ENCODE peak calls at places on chromosome 21, in four cellular contexts. T is dorsolateral prefrontal cortex, K is astrocyte, G is AG10803. E is an unnamed sample.

GRCh38 chr21:36235058-36235582 is 78.5 kb downstream of the DOP1B start:
- DNase-seq in G (no peak), T (no peak), K (no peak), E (peak; percentile 6)

GRCh38 chr21:38434913-38435533 is 63.3 kb downstream of the ERG start:
- DNase-seq in G (peak; percentile 33), K (peak; percentile 82), T (no peak), E (peak; percentile 56)

GRCh38 chr21:31725202-31725840 is 6.6 kb downstream of the SCAF4 start:
- DNase-seq in G (no peak), K (no peak), T (no peak), E (no peak)

GRCh38 chr21:27026501-27026900 is 59.6 kb upstream of the ADAMTS5 start:
- DNase-seq in K (no peak), T (no peak), G (peak; percentile 17), E (no peak)

GRCh38 chr21:27047331-27048314 is 80.7 kb upstream of the ADAMTS5 start:
- DNase-seq in K (no peak), G (peak; percentile 56), T (no peak), E (peak; percentile 38)

GRCh38 chr21:18493420-18493819 is 89.8 kb upstream of the TMPRSS15 start:
- DNase-seq in K (peak; percentile 87), T (no peak), G (no peak), E (peak; percentile 28)

GRCh38 chr21:19853061-19853460 is 1145.1 kb upstream of the NCAM2 start:
- DNase-seq in K (no peak), T (peak; percentile 42), G (no peak), E (no peak)

GRCh38 chr21:39612233-39613028 is at the start of gene B3GALT5:
- DNase-seq in K (peak; percentile 60), T (no peak), G (peak; percentile 30), E (no peak)

GRCh38 chr21:34593423-34593822 is 21.5 kb downstream of the RCAN1 start:
- DNase-seq in K (no peak), G (no peak), T (no peak), E (no peak)

GRCh38 chr21:35994605-35995004 is 65.7 kb downstream of the SETD4 start:
- DNase-seq in K (no peak), G (no peak), T (no peak), E (no peak)

GRCh38 chr21:36147891-36148290 is 8.7 kb upstream of the DOP1B start:
- DNase-seq in G (no peak), T (no peak), K (no peak), E (no peak)

GRCh38 chr21:29258626-29259335 is 39.9 kb upstream of the BACH1 start:
- DNase-seq in K (peak; percentile 86), G (peak; percentile 90), T (no peak), E (peak; percentile 88)

GRCh38 chr21:36274128-36274527 is 45.9 kb upstream of the MORC3 start:
- DNase-seq in K (no peak), G (no peak), T (no peak), E (no peak)

GRCh38 chr21:36055551-36055950 is 4.8 kb downstream of the SETD4 start:
- DNase-seq in G (no peak), T (no peak), K (no peak), E (no peak)

GRCh38 chr21:39645331-39645730 is 32.6 kb downstream of the B3GALT5 start:
- DNase-seq in K (no peak), G (no peak), T (no peak), E (no peak)

GRCh38 chr21:34994646-34995631 is 54.2 kb downstream of the RUNX1 start:
- DNase-seq in T (no peak), K (no peak), G (peak; percentile 43), E (no peak)

GRCh38 chr21:34988139-34988538 is 61.0 kb downstream of the RUNX1 start:
- DNase-seq in K (no peak), G (peak; percentile 41), T (no peak), E (no peak)

GRCh38 chr21:40719615-40720014 is 127.3 kb downstream of the DSCAM start:
- DNase-seq in G (no peak), T (no peak), K (no peak), E (no peak)

GRCh38 chr21:28789571-28789970 is 203.1 kb downstream of the LTN1 start:
- DNase-seq in K (no peak), T (no peak), G (no peak), E (no peak)

GRCh38 chr21:36325373-36326010 is 5.5 kb downstream of the MORC3 start:
- DNase-seq in K (peak; percentile 59), G (peak; percentile 42), T (no peak), E (no peak)

GRCh38 chr21:26776320-26777021 is 68.7 kb downstream of the ADAMTS1 start:
- DNase-seq in T (no peak), G (peak; percentile 71), K (peak; percentile 22), E (peak; percentile 79)

GRCh38 chr21:39182484-39183271 is 573 bp downstream of the PSMG1 start:
- DNase-seq in T (no peak), K (no peak), G (peak; percentile 23), E (peak; percentile 37)

GRCh38 chr21:36454706-36455105 is 25.2 kb downstream of the CLDN14 start:
- DNase-seq in G (no peak), K (no peak), T (no peak), E (no peak)

GRCh38 chr21:33024278-33025103 is 1.2 kb upstream of the OLIG2 start:
- DNase-seq in K (no peak), G (no peak), T (no peak), E (no peak)

GRCh38 chr21:33025471-33026298 is at the start of gene OLIG2:
- DNase-seq in G (no peak), K (no peak), T (peak; percentile 95), E (no peak)

GRCh38 chr21:33026299-33026858 is 644 bp downstream of the OLIG2 start:
- DNase-seq in T (no peak), K (no peak), G (no peak), E (no peak)

GRCh38 chr21:33023574-33024277 is 2.0 kb upstream of the OLIG2 start:
- DNase-seq in K (no peak), T (no peak), G (no peak), E (no peak)

GRCh38 chr21:33025106-33025470 is 647 bp upstream of the OLIG2 start:
- DNase-seq in K (no peak), T (no peak), G (no peak), E (no peak)
- H3K4me3 ChIP-seq in K (no peak overlapping the region), T (peak overlapping the region; percentile 39), G (no peak overlapping the region), E (no peak overlapping the region)

GRCh38 chr21:30463713-30464112 is 16.5 kb downstream of the KRTAP19-1 start:
- DNase-seq in T (no peak), G (no peak), K (no peak), E (no peak)
- TF ChIP-seq CTCF in T (no peak), G (peak; percentile 15), K (peak; percentile 28), E (peak; percentile 22)

GRCh38 chr21:46065993-46066842 is 31.7 kb upstream of the COL6A2 start:
- DNase-seq in T (no peak), K (no peak), G (no peak), E (no peak)

GRCh38 chr21:46067505-46068201 is 30.3 kb upstream of the COL6A2 start:
- DNase-seq in G (no peak), T (no peak), K (no peak), E (no peak)

GRCh38 chr21:46068516-46069079 is 29.3 kb upstream of the COL6A2 start:
- DNase-seq in T (no peak), K (no peak), G (no peak), E (no peak)

GRCh38 chr21:46065215-46065992 is 32.5 kb upstream of the COL6A2 start:
- DNase-seq in G (peak; percentile 86), K (peak; percentile 76), T (no peak), E (peak; percentile 66)

GRCh38 chr21:46066843-46067331 is 31.0 kb upstream of the COL6A2 start:
- DNase-seq in G (peak; percentile 72), T (no peak), K (peak; percentile 53), E (peak; percentile 46)
- H3K4me3 ChIP-seq in G (no peak overlapping the region), T (no peak overlapping the region), K (no peak overlapping the region), E (no peak overlapping the region)

GRCh38 chr21:42009018-42009830 is 936 bp downstream of the ZBTB21 start:
- DNase-seq in T (peak; percentile 66), K (peak; percentile 61), G (peak; percentile 81), E (peak; percentile 57)
- TF ChIP-seq CTCF in T (peak; percentile 29), K (no peak), G (peak; percentile 5), E (no peak)

GRCh38 chr21:45406801-45407628 is 2.0 kb downstream of the COL18A1 start:
- DNase-seq in T (no peak), G (no peak), K (no peak), E (no peak)
- H3K4me3 ChIP-seq in T (peak overlapping the region; percentile 30), G (no peak overlapping the region), K (peak overlapping the region; percentile 61), E (peak overlapping the region; percentile 59)